ENCODE peak calls at places on chromosomes 7 and 10, in seven cellular contexts. B is NB4, J is tibial artery, W is AG04449, S is fibroblast of mammary gland, I is WTC11, O is chondrocyte. Y is an unnamed sample.

GRCh38 chr7:69225544-69225943 is 372.7 kb upstream of the AUTS2 start:
- DNase-seq in B (no peak), J (no peak), W (no peak), S (no peak), I (no peak), O (no peak), Y (no peak)

GRCh38 chr10:43594944-43595589 is 11.2 kb upstream of the ZNF485 start:
- DNase-seq in B (no peak), J (no peak), W (no peak), S (peak; percentile 38), I (no peak), O (no peak), Y (no peak)

GRCh38 chr10:113108180-113108835 is 158.3 kb downstream of the TCF7L2 start:
- DNase-seq in B (peak; percentile 46), J (no peak), W (no peak), S (no peak), I (peak; percentile 92), O (no peak), Y (peak; percentile 58)

GRCh38 chr10:122688293-122688989 is 11.2 kb downstream of the C10orf120 start:
- DNase-seq in B (peak; percentile 10), J (no peak), W (no peak), S (peak; percentile 7), I (no peak), O (no peak), Y (no peak)

GRCh38 chr7:49260501-49260900 is 336.2 kb downstream of the CDC14C start:
- DNase-seq in B (no peak), J (no peak), W (no peak), S (no peak), I (no peak), O (no peak), Y (no peak)

GRCh38 chr10:130847170-130847569 is 464.4 kb downstream of the TCERG1L start:
- DNase-seq in B (no peak), J (no peak), W (no peak), S (no peak), I (no peak), O (no peak), Y (no peak)

GRCh38 chr7:149205690-149206381 is 10.5 kb downstream of the ZNF282 start:
- DNase-seq in B (no peak), J (no peak), W (no peak), S (no peak), I (no peak), O (peak; percentile 43), Y (no peak)

GRCh38 chr10:114045071-114045737 is 1.5 kb downstream of the ADRB1 start:
- DNase-seq in B (peak; percentile 32), J (no peak), W (no peak), S (no peak), I (peak; percentile 57), O (no peak), Y (peak; percentile 67)

GRCh38 chr10:14296081-14296709 is 34.5 kb downstream of the FRMD4A start:
- DNase-seq in B (no peak), J (no peak), W (no peak), S (no peak), I (no peak), O (no peak), Y (no peak)

GRCh38 chr10:110364531-110364937 is 59.8 kb upstream of the SMNDC1 start:
- DNase-seq in B (no peak), J (peak; percentile 25), W (no peak), S (no peak), I (no peak), O (no peak), Y (no peak)

GRCh38 chr10:68167790-68168189 is 58.5 kb downstream of the MYPN start:
- DNase-seq in B (no peak), J (no peak), W (no peak), S (no peak), I (no peak), O (no peak), Y (no peak)

GRCh38 chr10:79982486-79982800 is 33.5 kb upstream of the SFTPD start:
- DNase-seq in B (peak; percentile 18), J (no peak), W (no peak), S (no peak), I (peak; percentile 52), O (no peak), Y (no peak)

GRCh38 chr7:131143869-131144268 is 183.8 kb upstream of the MKLN1 start:
- DNase-seq in B (no peak), J (no peak), W (no peak), S (no peak), I (no peak), O (no peak), Y (no peak)

GRCh38 chr7:1922870-1923236 is 252.8 kb downstream of the ELFN1 start:
- DNase-seq in B (peak; percentile 77), J (no peak), W (no peak), S (peak; percentile 53), I (no peak), O (no peak), Y (no peak)
- TF ChIP-seq CTCF in B (peak; percentile 41), J (no peak), W (no peak), S (peak; percentile 39), I (no peak), O (peak; percentile 19), Y (peak; percentile 10)

GRCh38 chr10:1228463-1228975 is 172.3 kb downstream of the WDR37 start:
- DNase-seq in B (no peak), J (no peak), W (no peak), S (no peak), I (no peak), O (peak; percentile 41), Y (no peak)

GRCh38 chr10:1230138-1230537 is 174.0 kb downstream of the WDR37 start:
- DNase-seq in B (no peak), J (no peak), W (no peak), S (no peak), I (no peak), O (peak; percentile 48), Y (no peak)

GRCh38 chr10:1229116-1229515 is 172.9 kb downstream of the WDR37 start:
- DNase-seq in B (no peak), J (no peak), W (no peak), S (no peak), I (peak; percentile 9), O (peak; percentile 22), Y (no peak)

GRCh38 chr10:1229574-1229973 is 173.4 kb downstream of the WDR37 start:
- DNase-seq in B (no peak), J (no peak), W (no peak), S (no peak), I (no peak), O (no peak), Y (no peak)

DNA sequence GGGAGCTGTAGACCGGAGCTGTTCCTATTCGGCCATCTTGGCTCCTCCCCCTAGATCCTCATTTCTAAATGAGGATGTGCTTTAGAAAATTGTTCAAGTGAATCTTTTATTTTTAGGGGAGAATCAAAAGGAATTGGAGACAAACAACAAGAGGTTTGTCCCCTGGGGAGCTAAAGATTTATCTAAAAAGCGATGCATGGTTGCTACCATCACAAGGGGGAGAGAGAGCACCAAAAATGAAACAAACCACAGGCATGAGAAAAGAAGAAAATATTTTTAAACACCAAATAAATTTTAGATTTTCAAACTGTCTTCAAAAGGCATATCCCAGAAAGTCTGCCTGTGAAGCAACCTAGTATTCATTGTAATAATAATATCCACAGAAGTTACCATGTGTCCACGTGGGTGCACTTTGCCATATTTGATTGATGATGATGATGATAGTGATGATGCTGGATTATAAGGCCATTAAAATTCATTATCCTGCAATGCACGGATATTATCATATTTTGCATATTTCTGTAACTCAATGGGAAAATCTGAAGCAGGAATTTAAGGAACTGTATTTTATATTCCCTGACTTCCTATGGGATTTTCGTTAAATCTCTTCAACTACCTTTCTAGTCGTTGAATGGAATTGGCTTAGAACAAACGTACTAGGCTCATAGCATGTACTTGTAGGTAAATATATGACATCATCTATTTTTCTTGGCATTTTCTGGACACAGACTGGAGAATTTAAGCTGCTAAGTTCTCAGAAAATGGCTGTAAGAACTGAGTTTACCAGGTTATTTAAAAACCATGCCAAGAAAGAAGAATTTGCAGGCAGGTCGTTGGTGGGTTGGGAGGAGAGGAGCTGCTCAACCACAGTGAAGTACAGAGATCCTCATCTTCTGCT is 171.6 kb downstream of the WDR37 start:
- DNase-seq in B (no peak), J (no peak), W (no peak), S (no peak), I (no peak), O (no peak), Y (no peak)
- TF ChIP-seq CTCF in B (no peak), J (peak; percentile 25), W (no peak), S (no peak), I (no peak), O (peak; percentile 75), Y (no peak)

DNA sequence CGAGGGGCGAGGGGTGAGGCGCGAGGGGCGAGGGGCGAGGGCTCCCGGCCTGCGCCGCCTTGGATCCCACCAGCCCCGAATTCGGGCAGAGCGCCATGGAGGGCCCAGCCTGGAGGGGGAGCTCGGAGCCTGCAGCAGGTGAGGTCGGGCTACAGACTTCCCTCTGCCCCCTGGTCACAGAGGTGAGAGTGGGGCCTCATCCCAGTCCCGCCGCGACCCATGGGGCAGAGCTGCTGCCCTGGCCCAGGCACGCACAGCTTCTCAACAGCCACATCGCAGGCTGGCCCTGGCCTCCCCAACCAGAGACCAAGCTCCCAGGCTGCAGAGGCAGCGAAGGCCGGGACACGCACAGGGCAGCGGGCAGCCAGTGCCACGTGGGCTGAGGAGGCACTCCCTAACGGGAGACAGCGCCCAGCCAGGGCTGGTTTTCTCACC is 191.8 kb downstream of the PTPRN2 start:
- DNase-seq in B (no peak), J (no peak), W (no peak), S (no peak), I (peak; percentile 75), O (peak; percentile 89), Y (no peak)
- TF ChIP-seq CTCF in B (no peak), J (no peak), W (no peak), S (no peak), I (no peak), O (no peak), Y (no peak)

GRCh38 chr7:45404622-45405021 is 169.5 kb upstream of the ADCY1 start:
- DNase-seq in B (peak; percentile 84), J (no peak), W (no peak), S (peak; percentile 11), I (no peak), O (no peak), Y (no peak)

GRCh38 chr7:45408407-45408737 is 165.8 kb upstream of the ADCY1 start:
- DNase-seq in B (no peak), J (no peak), W (no peak), S (no peak), I (no peak), O (no peak), Y (no peak)

GRCh38 chr7:45402480-45403218 is 171.5 kb upstream of the ADCY1 start:
- DNase-seq in B (peak; percentile 99), J (no peak), W (no peak), S (peak; percentile 93), I (no peak), O (no peak), Y (no peak)

GRCh38 chr7:45410893-45411292 is 163.3 kb upstream of the ADCY1 start:
- DNase-seq in B (no peak), J (no peak), W (no peak), S (no peak), I (no peak), O (no peak), Y (no peak)

DNA sequence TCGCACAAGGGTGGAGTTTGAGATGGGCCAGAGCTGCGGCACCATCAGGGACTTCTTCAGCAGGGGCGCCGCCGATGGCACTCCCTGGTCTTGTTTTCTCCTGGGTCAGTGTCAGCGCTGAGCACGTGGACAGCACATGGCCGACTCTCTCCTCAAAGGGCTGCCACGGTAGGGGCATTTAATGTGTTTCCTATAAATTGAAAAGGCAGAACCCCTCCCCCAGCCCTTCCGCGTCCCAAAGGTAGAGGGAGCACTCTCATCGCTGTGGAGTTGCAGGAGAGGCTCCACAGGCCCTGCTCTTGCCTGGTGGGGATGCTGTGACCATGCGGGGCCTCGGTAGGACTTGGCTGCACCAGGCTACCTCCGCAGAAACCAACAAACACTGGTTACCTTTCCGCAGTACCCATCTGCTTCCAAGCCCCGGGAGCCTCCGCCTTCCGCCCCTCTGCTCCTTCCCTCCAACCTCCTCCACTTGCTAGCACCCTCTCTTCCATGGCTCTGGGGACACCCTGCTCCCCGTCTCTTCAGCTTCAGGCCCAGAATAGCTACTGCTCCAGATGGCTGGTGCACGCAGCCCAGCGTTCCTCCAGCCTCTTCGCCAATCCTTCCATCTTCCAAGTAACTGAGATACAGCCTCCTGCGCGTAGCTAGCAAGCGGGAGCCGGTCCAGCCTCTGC is 166.3 kb upstream of the ADCY1 start:
- DNase-seq in B (peak; percentile 27), J (no peak), W (no peak), S (no peak), I (peak; percentile 76), O (no peak), Y (no peak)
- TF ChIP-seq CTCF in B (no peak), J (no peak), W (no peak), S (peak; percentile 5), I (peak; percentile 39), O (no peak), Y (no peak)